ENCODE peak calls at places on chromosomes 1 and 21, in ten cellular contexts. V is pulmonary artery endothelial cell; Q is esophagus muscularis mucosa; S is NT2/D1; A is left cardiac atrium; J is CD4-positive, alpha-beta memory T cell; B is NCI-H510A treated with DMSO at 0.1 percent for 48 hours; K is M059J; T is renal cortical epithelial cell; U is NAMALWA. Z is an unnamed sample.

GRCh38 chr1:245544236-245544635 is 389.5 kb downstream of the KIF26B start:
- DNase-seq in V (no peak), Q (no peak), T (no peak), A (no peak), B (no peak), S (no peak), J (no peak), U (no peak), K (no peak), Z (no peak)

GRCh38 chr1:92993581-92993980 is 32.3 kb upstream of the DIPK1A start:
- DNase-seq in K (no peak), T (no peak), Q (no peak), A (no peak), U (no peak), S (no peak), J (no peak), V (no peak), B (no peak), Z (no peak)

GRCh38 chr1:209367031-209367813 is 216.3 kb upstream of the CAMK1G start:
- DNase-seq in T (peak), S (no peak), U (no peak), B (no peak), Q (no peak), J (no peak), K (peak), V (no peak), A (no peak), Z (no peak)

GRCh38 chr1:48470506-48470905 is 1.5 kb downstream of the SPATA6 start:
- DNase-seq in V (no peak), Q (no peak), T (no peak), B (no peak), K (no peak), A (peak), U (peak), J (no peak), S (no peak), Z (no peak)

GRCh38 chr1:178490967-178491366 is 5.8 kb downstream of the CLEC20A start:
- DNase-seq in K (no peak), B (no peak), A (no peak), U (no peak), V (no peak), S (no peak), Q (no peak), T (no peak), J (no peak), Z (no peak)

GRCh38 chr1:6027591-6027990 is 18.1 kb upstream of the KCNAB2 start:
- DNase-seq in S (no peak), Q (no peak), T (no peak), J (no peak), U (peak), B (no peak), A (no peak), V (no peak), K (no peak), Z (no peak)

GRCh38 chr1:155321577-155322497 is 1.1 kb downstream of the RUSC1 start:
- DNase-seq in U (no peak), Q (no peak), T (no peak), V (no peak), A (peak), S (no peak), K (no peak), B (peak), J (no peak), Z (no peak)

GRCh38 chr1:13517193-13517812 is 3.5 kb upstream of the LRRC38 start:
- DNase-seq in T (no peak), B (no peak), Q (no peak), U (peak), A (no peak), J (no peak), S (no peak), K (no peak), V (no peak), Z (no peak)

GRCh38 chr1:154962238-154962678 is 676 bp upstream of the PYGO2 start:
- DNase-seq in V (no peak), U (peak), B (peak), Q (no peak), K (peak), J (no peak), S (no peak), T (no peak), A (no peak), Z (no peak)

GRCh38 chr1:44270666-44271628 is 57.7 kb downstream of the DMAP1 start:
- DNase-seq in Q (no peak), U (no peak), S (no peak), J (no peak), T (no peak), V (no peak), B (peak), A (no peak), K (no peak), Z (no peak)

GRCh38 chr21:45977396-45977795 is 4.2 kb upstream of the COL6A1 start:
- DNase-seq in T (no peak), S (no peak), B (no peak), U (no peak), V (no peak), K (no peak), Q (no peak), A (peak), J (no peak), Z (no peak)

GRCh38 chr1:76577818-76578185 is 289.5 kb upstream of the ST6GALNAC5 start:
- DNase-seq in S (no peak), J (no peak), Q (no peak), T (no peak), V (no peak), U (no peak), K (no peak), B (no peak), A (no peak), Z (no peak)

GRCh38 chr21:45496151-45496967 is 45.9 kb downstream of the SLC19A1 start:
- DNase-seq in S (no peak), V (no peak), J (no peak), B (no peak), T (no peak), A (peak), K (no peak), U (no peak), Q (no peak), Z (no peak)

GRCh38 chr21:40334159-40334558 is 466.9 kb downstream of the PCP4 start:
- DNase-seq in B (no peak), K (no peak), V (no peak), T (no peak), S (no peak), U (no peak), Q (no peak), J (no peak), A (no peak), Z (no peak)

GRCh38 chr1:10674700-10675598 is 121.5 kb downstream of the CASZ1 start:
- DNase-seq in B (peak), J (no peak), A (no peak), S (no peak), Q (no peak), K (no peak), V (no peak), U (no peak), T (peak), Z (no peak)

GRCh38 chr1:91032349-91032748 is 10.5 kb upstream of the ZNF644 start:
- DNase-seq in S (no peak), J (no peak), U (no peak), K (no peak), A (no peak), B (no peak), V (no peak), T (no peak), Q (no peak), Z (no peak)

GRCh38 chr1:173478099-173478555 is 992 bp downstream of the PRDX6 start:
- DNase-seq in T (peak), S (no peak), A (peak), J (no peak), U (peak), V (peak), Q (no peak), K (peak), B (peak), Z (no peak)

GRCh38 chr1:112172294-112172882 is 182.9 kb upstream of the KCND3 start:
- DNase-seq in B (no peak), S (peak), V (peak), U (peak), A (peak), T (peak), Q (peak), J (no peak), K (peak), Z (peak)

GRCh38 chr1:50985094-50985493 is 15.0 kb downstream of the CDKN2C start:
- DNase-seq in T (no peak), U (no peak), A (no peak), V (no peak), B (no peak), J (no peak), Q (no peak), K (peak), S (no peak), Z (no peak)

GRCh38 chr1:119884700-119885099 is 11.6 kb downstream of the ADAM30 start:
- DNase-seq in A (no peak), S (no peak), Q (no peak), B (no peak), V (no peak), T (no peak), J (no peak), K (no peak), U (no peak), Z (no peak)

GRCh38 chr21:45390121-45390751 is 14.7 kb upstream of the COL18A1 start:
- DNase-seq in Q (no peak), T (no peak), B (no peak), S (no peak), J (no peak), V (no peak), K (no peak), U (no peak), A (peak), Z (no peak)

GRCh38 chr1:214720561-214720960 is 117.6 kb downstream of the CENPF start:
- DNase-seq in J (no peak), V (no peak), B (no peak), K (no peak), T (no peak), U (no peak), A (no peak), S (no peak), Q (no peak), Z (no peak)

GRCh38 chr1:116182019-116182714 is 71.0 kb downstream of the MAB21L3 start:
- DNase-seq in V (no peak), B (no peak), J (no peak), K (no peak), Q (peak), U (no peak), A (no peak), S (no peak), T (no peak), Z (no peak)

GRCh38 chr1:153942766-153943549 is 3.6 kb downstream of the DENND4B start:
- DNase-seq in A (no peak), Q (no peak), B (no peak), T (no peak), J (no peak), U (no peak), V (no peak), S (no peak), K (no peak), Z (no peak)

GRCh38 chr1:78145105-78145580 is 99.4 kb downstream of the GIPC2 start:
- DNase-seq in U (peak), J (peak), V (peak), B (peak), S (peak), K (peak), A (peak), Q (no peak), T (peak), Z (peak)

GRCh38 chr21:37208056-37208705 is 59.0 kb downstream of the VPS26C start:
- DNase-seq in A (peak), S (no peak), J (no peak), K (peak), V (no peak), U (no peak), T (no peak), Q (no peak), B (no peak), Z (no peak)

GRCh38 chr1:23593556-23594148 is 34.4 kb upstream of the ID3 start:
- DNase-seq in T (peak), A (no peak), B (peak), U (peak), K (peak), S (no peak), Q (no peak), J (no peak), V (no peak), Z (no peak)

GRCh38 chr1:20896824-20897223 is 109.7 kb upstream of the HP1BP3 start:
- DNase-seq in Q (no peak), A (no peak), J (no peak), B (peak), K (peak), U (no peak), S (no peak), V (no peak), T (peak), Z (no peak)

GRCh38 chr1:162882248-162882666 is 21.3 kb upstream of the CCDC190 start:
- DNase-seq in B (no peak), V (no peak), S (no peak), Q (no peak), T (no peak), U (no peak), K (no peak), J (no peak), A (no peak), Z (no peak)

GRCh38 chr1:30407862-30408580 is 315.4 kb downstream of the MATN1 start:
- DNase-seq in S (no peak), V (no peak), Q (peak), J (no peak), U (no peak), T (no peak), A (no peak), K (peak), B (no peak), Z (no peak)

Z was measured in iPS DF 19.7.